ENCODE peak calls at places on chromosomes 16 and 17, in ten cellular contexts. S is choroid plexus epithelial cell; T is astrocyte of the spinal cord; V is CD8-positive, alpha-beta T cell; U is tibial nerve; E is A549; P is PC-3; R is heart right ventricle; D is cardiac muscle cell; Q is ovary. X is an unnamed sample.
A peak's percentile ranks its signal among the peaks of the same experiment; 100 is the strongest.

GRCh38 chr16:27248036-27248435 is 20.5 kb downstream of the NSMCE1 start:
- DNase-seq in S (no peak), T (no peak), V (no peak), U (no peak), E (no peak), P (no peak), R (no peak), D (peak; percentile 42), Q (no peak), X (no peak)

GRCh38 chr16:51125992-51126391 is 25.1 kb downstream of the SALL1 start:
- DNase-seq in S (no peak), T (no peak), V (no peak), U (no peak), E (no peak), P (no peak), R (no peak), D (no peak), Q (no peak), X (no peak)

GRCh38 chr16:88287219-88287618 is 95.5 kb upstream of the ZNF469 start:
- DNase-seq in S (no peak), T (no peak), V (no peak), U (no peak), E (no peak), P (peak; percentile 28), R (no peak), D (no peak), Q (no peak), X (no peak)

GRCh38 chr17:27651411-27652345 is 20.7 kb downstream of the LGALS9 start:
- DNase-seq in S (peak; percentile 57), T (no peak), V (peak; percentile 69), U (peak; percentile 82), E (no peak), P (peak; percentile 61), R (peak; percentile 67), D (peak; percentile 62), Q (peak; percentile 75), X (no peak)

GRCh38 chr17:44146375-44147346 is 4.9 kb downstream of the HROB start:
- DNase-seq in S (no peak), T (no peak), V (no peak), U (no peak), E (no peak), P (no peak), R (peak; percentile 34), D (no peak), Q (no peak), X (no peak)

GRCh38 chr16:30382398-30383015 is at the start of gene SEPTIN1:
- DNase-seq in S (no peak), T (no peak), V (peak; percentile 74), U (no peak), E (no peak), P (no peak), R (no peak), D (no peak), Q (no peak), X (peak; percentile 23)

GRCh38 chr16:27671410-27671809 is 121.5 kb downstream of the KATNIP start:
- DNase-seq in S (no peak), T (no peak), V (no peak), U (no peak), E (peak; percentile 14), P (peak; percentile 70), R (no peak), D (no peak), Q (no peak), X (no peak)

GRCh38 chr16:28040039-28040438 is 23.5 kb downstream of the GSG1L start:
- DNase-seq in S (no peak), T (no peak), V (no peak), U (no peak), E (no peak), P (no peak), R (no peak), D (no peak), Q (no peak), X (no peak)

GRCh38 chr16:80525420-80525819 is 15.4 kb upstream of the DYNLRB2 start:
- DNase-seq in S (no peak), T (no peak), V (no peak), U (no peak), E (no peak), P (no peak), R (no peak), D (no peak), Q (no peak), X (no peak)

GRCh38 chr17:27985306-27985705 is 57.2 kb upstream of the NLK start:
- DNase-seq in S (no peak), T (no peak), V (no peak), U (no peak), E (no peak), P (no peak), R (peak; percentile 15), D (peak; percentile 37), Q (no peak), X (no peak)

GRCh38 chr17:65183736-65184135 is 46.6 kb downstream of the RGS9 start:
- DNase-seq in S (peak; percentile 64), T (peak; percentile 22), V (no peak), U (no peak), E (peak; percentile 35), P (peak; percentile 60), R (no peak), D (peak; percentile 71), Q (no peak), X (no peak)

GRCh38 chr17:1486802-1487695 is 5.4 kb downstream of the MYO1C start:
- DNase-seq in S (peak; percentile 40), T (peak; percentile 67), V (peak; percentile 85), U (peak; percentile 73), E (peak; percentile 81), P (no peak), R (peak; percentile 73), D (peak; percentile 48), Q (peak; percentile 73), X (peak; percentile 73)

GRCh38 chr16:23306199-23307100 is 4.3 kb downstream of the SCNN1B start:
- DNase-seq in S (no peak), T (no peak), V (no peak), U (no peak), E (no peak), P (no peak), R (no peak), D (no peak), Q (no peak), X (no peak)
- H3K4me3 ChIP-seq in S (no peak overlapping the region), T (no peak overlapping the region), V (no peak overlapping the region), U (no peak overlapping the region), E (no peak overlapping the region), P (no peak overlapping the region), R (no peak overlapping the region), D (no peak overlapping the region), Q (no peak overlapping the region), X (no peak overlapping the region)

DNA sequence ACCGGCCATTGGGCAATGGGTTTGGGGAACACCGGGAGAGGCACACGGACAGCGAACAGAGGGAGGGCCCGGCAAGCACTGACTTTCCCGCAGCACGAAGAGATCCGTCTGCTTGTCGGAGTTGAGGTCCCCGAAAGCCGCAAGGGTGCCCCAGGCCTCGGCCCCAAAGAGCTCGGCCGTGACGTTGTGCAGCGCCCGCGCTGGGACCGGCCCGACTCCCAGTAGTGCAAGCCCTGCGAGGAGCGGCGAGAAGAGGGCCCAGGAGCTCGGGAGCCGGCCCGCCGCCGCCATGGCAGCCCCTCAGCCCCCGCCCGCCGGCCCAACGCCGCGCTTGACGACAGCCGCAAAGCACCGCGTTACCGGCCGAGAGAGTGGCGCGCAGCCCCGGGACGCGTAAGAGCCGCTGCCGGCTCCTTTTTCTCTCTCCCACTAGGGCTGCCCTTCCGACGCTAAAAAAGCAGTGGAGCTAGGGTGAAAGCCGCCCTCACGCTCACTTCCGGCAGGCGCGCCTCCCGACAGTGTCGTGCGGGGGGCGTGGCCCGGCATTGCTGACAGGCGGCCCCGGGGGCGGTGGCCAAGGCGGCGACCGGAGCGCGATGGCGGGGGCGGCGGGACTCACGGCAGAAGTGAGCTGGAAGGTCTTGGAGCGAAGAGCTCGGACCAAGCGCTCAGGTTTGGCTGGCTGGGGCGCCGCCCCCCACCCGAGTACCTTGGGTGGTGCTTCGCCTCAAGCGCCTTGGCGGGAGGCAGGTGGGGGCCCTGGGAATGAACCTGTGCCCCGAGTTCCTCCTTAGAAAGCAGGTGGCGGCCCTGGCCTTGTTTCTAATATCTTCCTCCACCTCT is at the start of the genes ITFG1 and PHKB:
- DNase-seq in S (peak; percentile 93), T (peak; percentile 95), V (peak; percentile 95), U (peak; percentile 85), E (peak; percentile 56), P (peak; percentile 85), R (peak; percentile 93), D (peak; percentile 96), Q (peak; percentile 87), X (peak; percentile 94)
- TF ChIP-seq CTCF in S (peak; percentile 20), T (no peak), V (no peak), U (peak; percentile 12), E (no peak), P (no peak), R (no peak), D (peak; percentile 7), Q (no peak), X (no peak)

GRCh38 chr17:81959362-81960129 is 1.4 kb downstream of the NOTUM start:
- DNase-seq in S (peak; percentile 47), T (no peak), V (peak; percentile 89), U (peak; percentile 50), E (peak; percentile 55), P (peak; percentile 59), R (peak; percentile 48), D (peak; percentile 57), Q (peak; percentile 67), X (peak; percentile 79)

GRCh38 chr17:81962499-81963441 is 1.8 kb upstream of the NOTUM start:
- DNase-seq in S (no peak), T (no peak), V (no peak), U (no peak), E (no peak), P (no peak), R (no peak), D (no peak), Q (no peak), X (no peak)

GRCh38 chr17:81960130-81960958 is 643 bp downstream of the NOTUM start:
- DNase-seq in S (no peak), T (no peak), V (no peak), U (no peak), E (no peak), P (no peak), R (no peak), D (no peak), Q (no peak), X (no peak)

GRCh38 chr17:81961554-81962498 is 839 bp upstream of the NOTUM start:
- DNase-seq in S (no peak), T (no peak), V (no peak), U (no peak), E (no peak), P (no peak), R (no peak), D (no peak), Q (no peak), X (no peak)

GRCh38 chr17:81961087-81961514 is at the start of gene NOTUM:
- DNase-seq in S (peak; percentile 30), T (no peak), V (no peak), U (no peak), E (peak; percentile 62), P (peak; percentile 35), R (no peak), D (peak; percentile 63), Q (no peak), X (no peak)
- H3K4me3 ChIP-seq in S (no peak within 1 kb of the TSS), T (no peak within 1 kb of the TSS), V (peak within 1 kb of the TSS; percentile 35), U (no peak within 1 kb of the TSS), E (peak within 1 kb of the TSS; percentile 52), P (peak within 1 kb of the TSS; percentile 52), R (peak within 1 kb of the TSS; percentile 47), D (peak within 1 kb of the TSS; percentile 30), Q (no peak within 1 kb of the TSS), X (peak within 1 kb of the TSS; percentile 23)

DNA sequence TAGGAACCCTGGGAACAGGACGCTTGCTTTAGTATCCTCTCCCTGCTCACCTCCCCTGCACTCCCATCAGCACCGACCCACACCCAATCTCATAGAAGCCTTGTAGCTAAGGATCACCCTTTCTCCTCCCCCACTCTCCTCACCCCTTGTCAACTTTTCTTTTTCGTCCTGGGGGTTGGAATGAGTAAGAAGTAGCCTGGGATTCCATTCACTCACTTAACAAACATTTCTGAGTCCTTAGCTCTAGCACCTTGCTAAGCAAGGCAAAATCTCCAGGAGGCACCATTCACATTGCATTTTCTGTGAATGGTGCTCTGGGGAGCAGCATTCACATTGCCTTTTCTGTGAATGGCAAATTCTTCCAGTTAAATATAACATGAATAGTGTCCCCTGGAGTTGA is 1.1 kb upstream of the PGAP3 start:
- DNase-seq in S (no peak), T (no peak), V (no peak), U (no peak), E (no peak), P (no peak), R (no peak), D (no peak), Q (no peak), X (no peak)
- TF ChIP-seq CTCF in S (no peak), T (no peak), V (no peak), U (no peak), E (no peak), P (no peak), R (no peak), D (no peak), Q (no peak), X (no peak)